ENCODE peak calls at places on chromosomes 11 and 22, in ten cellular contexts. One of them, this sample, is unnamed.
A peak's percentile ranks its signal among the peaks of the same experiment; 100 is the strongest.

GRCh38 chr11:67136156-67136555 is 17.1 kb downstream of the KDM2A start:
- DNase-seq in H9: no peak
- DNase-seq in T-helper 9 cell: no peak
- DNase-seq in transverse colon: no peak
- DNase-seq in GM12865: no peak
- DNase-seq in T-helper 2 cell: no peak
- DNase-seq in endodermal cell: no peak
- DNase-seq in EH: no peak
- DNase-seq in cardiac fibroblast: no peak
- DNase-seq in astrocyte of the cerebellum: no peak
- DNase-seq in this sample: no peak

GRCh38 chr11:76408171-76408965 is 27.2 kb downstream of the GVQW3 start:
- DNase-seq in H9: no peak
- DNase-seq in T-helper 9 cell: no peak
- DNase-seq in transverse colon: no peak
- DNase-seq in GM12865: no peak
- DNase-seq in T-helper 2 cell: no peak
- DNase-seq in endodermal cell: peak; percentile 47
- DNase-seq in EH: peak; percentile 13
- DNase-seq in cardiac fibroblast: no peak
- DNase-seq in astrocyte of the cerebellum: no peak
- DNase-seq in this sample: peak; percentile 59

GRCh38 chr11:65440831-65441499 is 18.4 kb downstream of the NEAT1 start:
- DNase-seq in H9: no peak
- DNase-seq in T-helper 9 cell: no peak
- DNase-seq in transverse colon: no peak
- DNase-seq in GM12865: peak; percentile 95
- DNase-seq in T-helper 2 cell: no peak
- DNase-seq in endodermal cell: no peak
- DNase-seq in EH: peak; percentile 58
- DNase-seq in cardiac fibroblast: peak; percentile 49
- DNase-seq in astrocyte of the cerebellum: no peak
- DNase-seq in this sample: peak; percentile 57

GRCh38 chr11:13929551-13929950 is 33.0 kb upstream of the SPON1 start:
- DNase-seq in H9: no peak
- DNase-seq in T-helper 9 cell: no peak
- DNase-seq in transverse colon: no peak
- DNase-seq in GM12865: no peak
- DNase-seq in T-helper 2 cell: no peak
- DNase-seq in endodermal cell: no peak
- DNase-seq in EH: no peak
- DNase-seq in cardiac fibroblast: no peak
- DNase-seq in astrocyte of the cerebellum: no peak
- DNase-seq in this sample: no peak

GRCh38 chr11:17763244-17763643 is 28.7 kb downstream of the KCNC1 start:
- DNase-seq in H9: no peak
- DNase-seq in T-helper 9 cell: no peak
- DNase-seq in transverse colon: no peak
- DNase-seq in GM12865: no peak
- DNase-seq in T-helper 2 cell: no peak
- DNase-seq in endodermal cell: no peak
- DNase-seq in EH: no peak
- DNase-seq in cardiac fibroblast: no peak
- DNase-seq in astrocyte of the cerebellum: no peak
- DNase-seq in this sample: no peak

GRCh38 chr11:114077482-114078305 is 18.2 kb downstream of the ZBTB16 start:
- DNase-seq in H9: no peak
- DNase-seq in T-helper 9 cell: no peak
- DNase-seq in transverse colon: peak; percentile 51
- DNase-seq in GM12865: no peak
- DNase-seq in T-helper 2 cell: no peak
- DNase-seq in endodermal cell: peak; percentile 73
- DNase-seq in EH: no peak
- DNase-seq in cardiac fibroblast: no peak
- DNase-seq in astrocyte of the cerebellum: no peak
- DNase-seq in this sample: no peak

GRCh38 chr11:121520243-121521144 is 67.7 kb upstream of the SORL1-AS1 start:
- DNase-seq in H9: no peak
- DNase-seq in T-helper 9 cell: no peak
- DNase-seq in transverse colon: no peak
- DNase-seq in GM12865: no peak
- DNase-seq in T-helper 2 cell: no peak
- DNase-seq in endodermal cell: no peak
- DNase-seq in EH: peak; percentile 68
- DNase-seq in cardiac fibroblast: peak; percentile 40
- DNase-seq in astrocyte of the cerebellum: peak; percentile 1
- DNase-seq in this sample: peak; percentile 38

GRCh38 chr11:16956538-16957153 is 57.6 kb downstream of the PLEKHA7 start:
- DNase-seq in H9: no peak
- DNase-seq in T-helper 9 cell: no peak
- DNase-seq in transverse colon: no peak
- DNase-seq in GM12865: no peak
- DNase-seq in T-helper 2 cell: no peak
- DNase-seq in endodermal cell: peak; percentile 89
- DNase-seq in EH: no peak
- DNase-seq in cardiac fibroblast: no peak
- DNase-seq in astrocyte of the cerebellum: no peak
- DNase-seq in this sample: no peak

GRCh38 chr11:114149689-114150407 is 90.3 kb downstream of the ZBTB16 start:
- DNase-seq in H9: no peak
- DNase-seq in T-helper 9 cell: no peak
- DNase-seq in transverse colon: no peak
- DNase-seq in GM12865: no peak
- DNase-seq in T-helper 2 cell: no peak
- DNase-seq in endodermal cell: no peak
- DNase-seq in EH: no peak
- DNase-seq in cardiac fibroblast: peak; percentile 81
- DNase-seq in astrocyte of the cerebellum: no peak
- DNase-seq in this sample: no peak

GRCh38 chr11:43852057-43852636 is 28.5 kb upstream of the ALKBH3 start:
- DNase-seq in H9: peak; percentile 67
- DNase-seq in T-helper 9 cell: peak; percentile 10
- DNase-seq in transverse colon: peak; percentile 34
- DNase-seq in GM12865: peak; percentile 76
- DNase-seq in T-helper 2 cell: no peak
- DNase-seq in endodermal cell: peak; percentile 90
- DNase-seq in EH: peak; percentile 78
- DNase-seq in cardiac fibroblast: peak; percentile 87
- DNase-seq in astrocyte of the cerebellum: peak; percentile 76
- DNase-seq in this sample: peak; percentile 82

GRCh38 chr22:50604623-50605348 is 4.2 kb downstream of the MAPK8IP2 start:
- DNase-seq in H9: no peak
- DNase-seq in T-helper 9 cell: no peak
- DNase-seq in transverse colon: no peak
- DNase-seq in GM12865: no peak
- DNase-seq in T-helper 2 cell: no peak
- DNase-seq in endodermal cell: peak; percentile 43
- DNase-seq in EH: no peak
- DNase-seq in cardiac fibroblast: no peak
- DNase-seq in astrocyte of the cerebellum: no peak
- DNase-seq in this sample: no peak

GRCh38 chr11:124872741-124873140 is 7.5 kb downstream of the ROBO3 start:
- DNase-seq in H9: peak; percentile 76
- DNase-seq in T-helper 9 cell: no peak
- DNase-seq in transverse colon: no peak
- DNase-seq in GM12865: no peak
- DNase-seq in T-helper 2 cell: no peak
- DNase-seq in endodermal cell: peak; percentile 79
- DNase-seq in EH: no peak
- DNase-seq in cardiac fibroblast: no peak
- DNase-seq in astrocyte of the cerebellum: no peak
- DNase-seq in this sample: no peak

GRCh38 chr11:130825621-130826020 is 90.7 kb downstream of the SNX19 start:
- DNase-seq in H9: no peak
- DNase-seq in T-helper 9 cell: no peak
- DNase-seq in transverse colon: no peak
- DNase-seq in GM12865: no peak
- DNase-seq in T-helper 2 cell: no peak
- DNase-seq in endodermal cell: no peak
- DNase-seq in EH: no peak
- DNase-seq in cardiac fibroblast: no peak
- DNase-seq in astrocyte of the cerebellum: no peak
- DNase-seq in this sample: no peak

GRCh38 chr22:50526849-50527801 is 1.7 kb upstream of the SCO2 start:
- DNase-seq in H9: peak; percentile 88
- DNase-seq in T-helper 9 cell: no peak
- DNase-seq in transverse colon: peak; percentile 74
- DNase-seq in GM12865: peak; percentile 92
- DNase-seq in T-helper 2 cell: no peak
- DNase-seq in endodermal cell: peak; percentile 90
- DNase-seq in EH: peak; percentile 38
- DNase-seq in cardiac fibroblast: peak; percentile 29
- DNase-seq in astrocyte of the cerebellum: no peak
- DNase-seq in this sample: no peak

GRCh38 chr22:37569921-37570660 is 9.8 kb downstream of the LGALS2 start:
- DNase-seq in H9: peak; percentile 30
- DNase-seq in T-helper 9 cell: no peak
- DNase-seq in transverse colon: peak; percentile 68
- DNase-seq in GM12865: no peak
- DNase-seq in T-helper 2 cell: no peak
- DNase-seq in endodermal cell: no peak
- DNase-seq in EH: no peak
- DNase-seq in cardiac fibroblast: no peak
- DNase-seq in astrocyte of the cerebellum: no peak
- DNase-seq in this sample: no peak

GRCh38 chr11:95241673-95242072 is 10.7 kb upstream of the SESN3 start:
- DNase-seq in H9: no peak
- DNase-seq in T-helper 9 cell: no peak
- DNase-seq in transverse colon: no peak
- DNase-seq in GM12865: peak; percentile 31
- DNase-seq in T-helper 2 cell: no peak
- DNase-seq in endodermal cell: no peak
- DNase-seq in EH: no peak
- DNase-seq in cardiac fibroblast: peak; percentile 15
- DNase-seq in astrocyte of the cerebellum: no peak
- DNase-seq in this sample: no peak

This sample was measured in lung microvascular endothelial cell.